ENCODE peak calls at places on chromosomes 11 and 22, in nine cellular contexts. V is AG04450; M is T-cell; R is stimulated activated CD4-positive, alpha-beta T cell treated with anti-CD3 and anti-CD28 coated beads, Interleukin-4, amount 100 ng/mL, for 48 hours; E is cardiac muscle cell; O is CD4-positive, CD25-positive, alpha-beta regulatory T cell; Q is mesendoderm; I is activated T-helper 1 cell treated with anti-CD3 and anti-CD28 coated beads, Interleukin-12 subunit alpha, Interleukin-12 subunit beta, Interleukin-2, Interleukin-4 antibody, amounts not matched to agents 30 ng/mL and 10 ng/mL and 1 ng/mL, durations not matched to agents 14 hours and 24 hours and 36 hours; W is SW480. P is an unnamed sample.

GRCh38 chr11:62431171-62431895 is 12.5 kb downstream of the SCGB1A1 start:
- DNase-seq in Q (no peak), O (no peak), W (no peak), I (no peak), V (peak; percentile 69), M (no peak), E (peak; percentile 41), R (no peak), P (no peak)

GRCh38 chr11:13309156-13309555 is 31.6 kb downstream of the BMAL1 start:
- DNase-seq in E (no peak), M (no peak), Q (no peak), W (no peak), V (no peak), O (no peak), I (no peak), R (no peak), P (no peak)

GRCh38 chr22:50027639-50028537 is 15.3 kb upstream of the IL17REL start:
- DNase-seq in E (no peak), M (peak; percentile 37), O (peak; percentile 41), Q (no peak), I (no peak), V (no peak), R (no peak), W (peak; percentile 85), P (peak; percentile 44)

GRCh38 chr11:62064221-62064620 is 59.6 kb upstream of the INCENP start:
- DNase-seq in R (no peak), M (no peak), O (no peak), W (no peak), E (no peak), I (no peak), Q (no peak), V (no peak), P (no peak)

GRCh38 chr11:14418801-14419417 is 59.9 kb upstream of the RRAS2 start:
- DNase-seq in V (no peak), W (peak; percentile 61), R (no peak), M (no peak), O (no peak), I (no peak), Q (peak; percentile 85), E (no peak), P (no peak)

GRCh38 chr11:74460481-74461154 is 6.7 kb downstream of the KCNE3 start:
- DNase-seq in V (no peak), R (no peak), O (peak; percentile 59), W (no peak), M (no peak), I (no peak), E (peak; percentile 88), Q (no peak), P (no peak)

GRCh38 chr11:3095712-3096361 is 38.6 kb upstream of the CARS1 start:
- DNase-seq in O (no peak), I (no peak), R (no peak), V (peak; percentile 51), Q (peak; percentile 63), M (no peak), E (peak; percentile 88), W (peak; percentile 74), P (no peak)

GRCh38 chr11:121422675-121423074 is 29.4 kb upstream of the SORL1 start:
- DNase-seq in W (no peak), M (no peak), O (peak; percentile 48), I (no peak), V (no peak), Q (no peak), R (no peak), E (no peak), P (no peak)

GRCh38 chr11:106218096-106218495 is 140.6 kb downstream of the AASDHPPT start:
- DNase-seq in M (no peak), V (no peak), O (no peak), I (no peak), Q (no peak), R (no peak), E (no peak), W (no peak), P (no peak)

GRCh38 chr11:75245356-75246005 is 4.9 kb downstream of the TPBGL start:
- DNase-seq in W (no peak), V (no peak), E (no peak), I (no peak), O (no peak), Q (peak; percentile 83), M (no peak), R (no peak), P (no peak)

GRCh38 chr11:83666149-83666548 is 380.0 kb upstream of the CCDC90B start:
- DNase-seq in Q (peak; percentile 30), R (no peak), I (no peak), E (no peak), V (no peak), O (no peak), M (no peak), W (no peak), P (no peak)

GRCh38 chr22:23216331-23217170 is 36.2 kb downstream of the BCR start:
- DNase-seq in O (peak; percentile 79), W (no peak), I (peak; percentile 42), R (peak; percentile 50), V (no peak), E (no peak), M (peak; percentile 37), Q (no peak), P (no peak)

GRCh38 chr11:71951741-71952310 is 23.0 kb downstream of the RNF121 start:
- DNase-seq in Q (no peak), I (no peak), R (no peak), E (peak; percentile 50), V (no peak), M (no peak), O (no peak), W (no peak), P (no peak)

GRCh38 chr22:29625090-29625825 is 21.8 kb downstream of the NF2 start:
- DNase-seq in Q (peak; percentile 59), E (peak; percentile 78), M (no peak), V (no peak), O (peak; percentile 64), I (peak; percentile 14), R (no peak), W (peak; percentile 53), P (peak; percentile 59)

GRCh38 chr11:86620796-86621575 is 51.4 kb downstream of the ME3 start:
- DNase-seq in Q (no peak), E (peak; percentile 66), W (no peak), M (no peak), O (no peak), R (no peak), I (no peak), V (no peak), P (no peak)

GRCh38 chr22:21688341-21688705 is 22.5 kb downstream of the PPIL2 start:
- DNase-seq in M (no peak), E (no peak), I (no peak), Q (no peak), W (no peak), V (no peak), O (no peak), R (no peak), P (no peak)

GRCh38 chr11:13098890-13099289 is 89.8 kb downstream of the RASSF10 start:
- DNase-seq in I (no peak), R (no peak), O (no peak), M (no peak), Q (no peak), E (no peak), W (no peak), V (no peak), P (no peak)

GRCh38 chr11:71518506-71519471 is 8.3 kb upstream of the KRTAP5-7 start:
- DNase-seq in W (no peak), O (no peak), R (no peak), V (no peak), E (no peak), Q (no peak), M (no peak), I (no peak), P (no peak)

GRCh38 chr11:120172054-120172881 is 34.4 kb upstream of the TRIM29 start:
- DNase-seq in E (peak; percentile 76), V (no peak), O (peak; percentile 40), R (peak; percentile 28), M (peak; percentile 22), I (peak; percentile 34), W (peak; percentile 77), Q (peak; percentile 82), P (peak; percentile 64)

GRCh38 chr11:114147389-114148382 is 88.2 kb downstream of the ZBTB16 start:
- DNase-seq in E (peak; percentile 55), V (no peak), O (no peak), W (no peak), R (no peak), M (no peak), Q (peak; percentile 91), I (no peak), P (no peak)

GRCh38 chr11:125378596-125378995 is 117.5 kb downstream of the FEZ1 start:
- DNase-seq in V (no peak), M (no peak), O (no peak), R (no peak), W (no peak), Q (no peak), E (no peak), I (no peak), P (no peak)

GRCh38 chr11:134036484-134037092 is 32.3 kb upstream of the JAM3 start:
- DNase-seq in I (peak; percentile 17), V (no peak), M (no peak), E (no peak), R (no peak), O (peak; percentile 47), Q (peak; percentile 84), W (no peak), P (no peak)

GRCh38 chr11:96741068-96741467 is 351.3 kb downstream of the JRKL start:
- DNase-seq in Q (no peak), R (no peak), V (no peak), I (no peak), W (no peak), O (no peak), E (peak; percentile 47), M (no peak), P (no peak)

GRCh38 chr11:76607431-76607830 is 63.1 kb downstream of the LRRC32 start:
- DNase-seq in O (no peak), W (no peak), M (no peak), I (no peak), Q (no peak), R (no peak), V (no peak), E (no peak), P (no peak)

GRCh38 chr11:58493676-58494075 is 14.2 kb downstream of the OR5B21 start:
- DNase-seq in R (no peak), V (no peak), M (no peak), E (no peak), I (no peak), Q (no peak), W (no peak), O (no peak), P (no peak)

GRCh38 chr11:77047007-77047927 is 13.1 kb downstream of the B3GNT6 start:
- DNase-seq in W (peak; percentile 96), Q (peak; percentile 96), R (peak; percentile 56), O (peak; percentile 95), V (peak; percentile 79), M (peak; percentile 85), I (peak; percentile 72), E (peak; percentile 94), P (peak; percentile 81)

GRCh38 chr11:64339754-64340408 is at the start of gene CCDC88B:
- DNase-seq in O (peak; percentile 93), Q (no peak), W (no peak), E (no peak), I (peak; percentile 82), R (peak; percentile 76), M (peak; percentile 92), V (no peak), P (no peak)

GRCh38 chr22:47245286-47245685 is 482.8 kb downstream of the TBC1D22A start:
- DNase-seq in V (no peak), W (no peak), I (no peak), Q (no peak), O (no peak), R (no peak), E (no peak), M (no peak), P (no peak)

GRCh38 chr11:707817-708420 is 1.9 kb downstream of the EPS8L2 start:
- DNase-seq in E (no peak), Q (peak; percentile 58), I (no peak), W (no peak), O (no peak), V (no peak), R (no peak), M (no peak), P (peak; percentile 74)

GRCh38 chr11:112967082-112967481 is 5.9 kb downstream of the NCAM1 start:
- DNase-seq in M (no peak), O (no peak), Q (peak; percentile 53), E (no peak), W (no peak), R (no peak), I (no peak), V (no peak), P (no peak)

GRCh38 chr11:87235366-87235765 is 197.6 kb downstream of the TMEM135 start:
- DNase-seq in R (no peak), I (no peak), M (no peak), E (no peak), Q (no peak), W (no peak), V (no peak), O (no peak), P (no peak)

P was measured in Calu3.